ENCODE peak calls at places on chromosomes 1 and 21, in four cellular contexts. W is Karpas-422, V is heart right ventricle, H is HFF-Myc. A is an unnamed sample.

GRCh38 chr1:202349263-202349928 is 897 bp downstream of the PPP1R12B start:
- DNase-seq in W (peak), V (peak), H (no peak), A (no peak)

GRCh38 chr1:13941315-13941714 is 241.3 kb downstream of the PRDM2 start:
- DNase-seq in W (no peak), V (no peak), H (no peak), A (no peak)

GRCh38 chr1:197692965-197693364 is 82.3 kb downstream of the DENND1B start:
- DNase-seq in W (peak), V (no peak), H (no peak), A (no peak)

GRCh38 chr1:47705517-47706130 is 267.8 kb downstream of the FOXD2 start:
- DNase-seq in W (no peak), V (no peak), H (no peak), A (no peak)

GRCh38 chr1:175364424-175365076 is 172.0 kb upstream of the KIAA0040 start:
- DNase-seq in W (no peak), V (no peak), H (no peak), A (no peak)

GRCh38 chr1:169483500-169483966 is 2.2 kb downstream of the SLC19A2 start:
- DNase-seq in W (no peak), V (peak), H (no peak), A (no peak)

GRCh38 chr1:25702101-25702775 is 85.6 kb downstream of the MAN1C1 start:
- DNase-seq in W (no peak), V (no peak), H (no peak), A (no peak)

GRCh38 chr1:61053712-61054608 is 28.4 kb upstream of the NFIA start:
- DNase-seq in W (peak), V (peak), H (no peak), A (no peak)

GRCh38 chr1:225919906-225920305 is 4.1 kb downstream of the PYCR2 start:
- DNase-seq in W (no peak), V (peak), H (peak), A (peak)

GRCh38 chr21:29499734-29500343 is 201.1 kb downstream of the BACH1 start:
- DNase-seq in W (peak), V (no peak), H (peak), A (no peak)

GRCh38 chr1:201742476-201742875 is 86.5 kb upstream of the IPO9 start:
- DNase-seq in W (no peak), V (no peak), H (no peak), A (peak)

GRCh38 chr1:154324669-154325582 is at the start of gene ATP8B2:
- DNase-seq in W (peak), V (peak), H (peak), A (no peak)

GRCh38 chr1:167412072-167412471 is 106.3 kb downstream of the CD247 start:
- DNase-seq in W (no peak), V (no peak), H (no peak), A (no peak)

GRCh38 chr1:14780271-14780670 is 181.8 kb downstream of the KAZN start:
- DNase-seq in W (peak), V (no peak), H (no peak), A (no peak)

GRCh38 chr1:86522230-86522629 is 24.6 kb upstream of the CLCA4 start:
- DNase-seq in W (no peak), V (no peak), H (peak), A (no peak)

GRCh38 chr1:206136241-206136640 is 19.1 kb upstream of the AVPR1B start:
- DNase-seq in W (no peak), V (no peak), H (no peak), A (no peak)

GRCh38 chr1:221637641-221638041 is 104.2 kb downstream of the DUSP10 start:
- DNase-seq in W (no peak), V (peak), H (peak), A (no peak)

GRCh38 chr1:188027613-188028012 is 1198.9 kb downstream of the PLA2G4A start:
- DNase-seq in W (no peak), V (no peak), H (peak), A (peak)

GRCh38 chr1:70910013-70910412 is 137.6 kb downstream of the PTGER3 start:
- DNase-seq in W (no peak), V (no peak), H (no peak), A (no peak)

GRCh38 chr1:223030871-223031270 is 112.2 kb downstream of the TLR5 start:
- DNase-seq in W (no peak), V (no peak), H (no peak), A (no peak)

GRCh38 chr1:150127868-150128267 is 21.8 kb upstream of the PLEKHO1 start:
- DNase-seq in W (no peak), V (no peak), H (no peak), A (no peak)

GRCh38 chr1:17250601-17251000 is 1.7 kb downstream of the PADI3 start:
- DNase-seq in W (no peak), V (no peak), H (no peak), A (no peak)

GRCh38 chr1:84344286-84344685 is 42.8 kb downstream of the SAMD13 start:
- DNase-seq in W (no peak), V (no peak), H (no peak), A (no peak)

GRCh38 chr1:55234016-55234415 is 18.9 kb upstream of the USP24 start:
- DNase-seq in W (no peak), V (no peak), H (no peak), A (no peak)

GRCh38 chr1:4617506-4617905 is 36.9 kb upstream of the AJAP1 start:
- DNase-seq in W (no peak), V (no peak), H (no peak), A (no peak)

GRCh38 chr21:17612023-17612564 is 607 bp downstream of the BTG3 start:
- DNase-seq in W (peak), V (peak), H (no peak), A (no peak)

GRCh38 chr1:110235181-110235838 is 25.2 kb downstream of the KCNC4 start:
- DNase-seq in W (no peak), V (peak), H (no peak), A (no peak)

GRCh38 chr1:212987702-212988322 is 27.9 kb downstream of the ANGEL2 start:
- DNase-seq in W (no peak), V (no peak), H (no peak), A (peak)

GRCh38 chr1:231419738-231420298 is 2.3 kb downstream of the EGLN1 start:
- DNase-seq in W (peak), V (no peak), H (no peak), A (no peak)

GRCh38 chr1:206690516-206690915 is 5.8 kb downstream of the MAPKAPK2 start:
- DNase-seq in W (no peak), V (peak), H (no peak), A (no peak)

GRCh38 chr1:111399792-111400610 is 27.5 kb downstream of the OVGP1 start:
- DNase-seq in W (peak), V (peak), H (no peak), A (no peak)

GRCh38 chr1:113684153-113684541 is 75.1 kb downstream of the PHTF1 start:
- DNase-seq in W (no peak), V (peak), H (peak), A (peak)

GRCh38 chr1:115833806-115834205 is 7.1 kb downstream of the NHLH2 start:
- DNase-seq in W (no peak), V (no peak), H (no peak), A (no peak)

DNA sequence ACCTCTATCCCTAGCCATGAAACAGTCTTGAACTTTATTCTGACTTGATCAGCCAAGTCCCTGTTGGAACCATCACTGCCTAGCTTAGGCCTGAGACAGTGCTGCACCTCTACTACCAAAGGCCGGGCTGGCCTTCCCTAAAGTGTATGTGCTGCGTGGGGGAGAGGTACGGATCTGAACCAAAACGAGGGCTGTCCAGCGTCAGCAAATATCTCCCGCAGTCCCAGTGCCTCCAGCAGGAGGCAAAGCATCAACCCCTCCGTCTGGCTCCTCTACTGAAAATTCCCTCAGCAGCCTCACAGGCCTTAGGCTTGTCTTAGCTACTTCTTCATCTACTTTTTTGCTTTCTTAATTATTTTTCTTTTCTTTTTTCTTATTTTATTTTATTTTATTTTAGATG is 33.3 kb upstream of the KIF26B start:
- DNase-seq in W (no peak), V (no peak), H (no peak), A (no peak)
- H3K4me3 ChIP-seq in W (no peak), V (no peak), H (no peak), A (no peak)

GRCh38 chr1:241998412-241998921 is 431 bp downstream of the MAP1LC3C start:
- DNase-seq in W (no peak), V (peak), H (no peak), A (no peak)

GRCh38 chr1:241997401-241997800 is 1.5 kb downstream of the MAP1LC3C start:
- DNase-seq in W (no peak), V (no peak), H (no peak), A (no peak)

GRCh38 chr1:242002072-242002471 is 3.2 kb upstream of the MAP1LC3C start:
- DNase-seq in W (peak), V (no peak), H (no peak), A (no peak)

GRCh38 chr1:242002528-242002927 is 3.6 kb upstream of the MAP1LC3C start:
- DNase-seq in W (peak), V (no peak), H (no peak), A (no peak)

DNA sequence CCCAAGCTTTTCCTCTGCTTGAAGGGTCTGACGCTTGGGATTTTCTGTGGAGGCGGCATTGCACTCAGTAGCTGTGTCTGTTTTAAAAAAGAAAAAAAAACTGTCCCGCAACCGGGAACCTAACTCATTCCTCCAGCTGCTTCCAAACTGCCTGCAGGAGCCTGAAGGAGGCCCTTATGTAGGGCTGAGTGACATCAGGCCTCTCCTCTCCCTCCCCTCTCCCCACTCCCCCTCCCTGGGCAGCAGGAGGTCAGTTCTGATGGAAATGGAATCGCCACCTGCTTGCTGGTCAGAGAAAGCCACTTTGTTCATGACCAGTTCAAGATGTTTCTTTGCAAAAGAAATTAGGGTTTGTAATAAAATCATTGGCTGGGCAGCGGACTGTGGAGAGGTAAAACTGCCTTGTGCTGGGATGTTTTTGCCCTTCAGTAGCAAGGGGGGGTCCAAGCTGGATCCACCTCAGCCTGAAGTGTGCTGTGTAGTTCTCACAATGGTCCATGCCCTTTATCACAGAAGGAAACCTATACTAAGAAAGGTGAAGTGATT is at the start of gene MAP1LC3C:
- DNase-seq in W (no peak), V (no peak), H (no peak), A (no peak)
- H3K4me3 ChIP-seq in W (no peak), V (peak), H (peak), A (peak)

GRCh38 chr1:93179886-93180722 is at the start of gene TMED5:
- DNase-seq in W (peak), V (peak), H (peak), A (peak)

GRCh38 chr1:93172778-93173177 is 7.4 kb downstream of the TMED5 start:
- DNase-seq in W (no peak), V (no peak), H (no peak), A (no peak)

GRCh38 chr1:93180723-93181613 is at the start of gene CCDC18:
- DNase-seq in W (peak), V (no peak), H (no peak), A (no peak)

GRCh38 chr1:93178418-93178817 is 1.8 kb downstream of the TMED5 start:
- DNase-seq in W (no peak), V (no peak), H (no peak), A (no peak)

GRCh38 chr1:93177991-93178390 is 2.2 kb downstream of the TMED5 start:
- DNase-seq in W (no peak), V (no peak), H (no peak), A (no peak)
- H3K4me3 ChIP-seq in W (peak), V (peak), H (peak), A (peak)

GRCh38 chr1:24318988-24319863 is at the start of gene GRHL3:
- DNase-seq in W (no peak), V (no peak), H (no peak), A (no peak)
- H3K4me3 ChIP-seq in W (no peak), V (no peak), H (no peak), A (no peak)

A was measured in BJ.